ENCODE peak calls at places on chromosomes 4 and X, in six cellular contexts. Z, C, A, L, Y and M are unnamed samples. For H4K20me1 and H3K4me1, the result is how much of the 10 kb centered on the place peaks cover.

GRCh38 chr4:133775881-133776280 is 425.7 kb downstream of the PABPC4L start:
- DNase-seq in Z (no peak), L (no peak), Y (no peak), C (peak), A (no peak), M (peak)

GRCh38 chr4:123359449-123360306 is 36.9 kb upstream of the SPRY1 start:
- DNase-seq in C (no peak), L (no peak), Z (no peak), A (peak), Y (no peak), M (no peak)

GRCh38 chr4:6148506-6149205 is 51.7 kb downstream of the JAKMIP1 start:
- DNase-seq in Z (peak), L (no peak), A (no peak), C (no peak), Y (no peak), M (no peak)

GRCh38 chrX:39805825-39806224 is 291.9 kb downstream of the BCOR start:
- DNase-seq in A (no peak), Z (no peak), C (no peak), Y (no peak), L (no peak), M (no peak)

GRCh38 chr4:138192113-138192512 is 50.0 kb downstream of the SLC7A11 start:
- DNase-seq in Y (no peak), Z (no peak), C (peak), A (no peak), L (no peak), M (peak)

GRCh38 chrX:86103061-86103460 is 45.2 kb upstream of the DACH2 start:
- DNase-seq in Z (no peak), C (no peak), L (no peak), A (no peak), Y (no peak), M (no peak)

GRCh38 chr4:128823025-128823661 is 13.6 kb downstream of the JADE1 start:
- DNase-seq in L (no peak), Z (no peak), Y (no peak), C (peak), A (no peak), M (peak)

GRCh38 chrX:30659421-30659820 is 6.2 kb downstream of the GK start:
- DNase-seq in A (no peak), C (peak), Y (peak), Z (no peak), L (no peak), M (peak)

GRCh38 chr4:177809786-177810185 is 367.5 kb upstream of the AGA start:
- DNase-seq in C (no peak), A (no peak), Z (no peak), L (no peak), Y (peak), M (no peak)

GRCh38 chr4:112807999-112808398 is 171.1 kb downstream of the LARP7 start:
- DNase-seq in Y (no peak), Z (no peak), C (peak), A (no peak), L (no peak), M (no peak)

GRCh38 chr4:156832886-156833285 is 138.7 kb downstream of the PDGFC start:
- DNase-seq in L (no peak), C (peak), Y (no peak), Z (no peak), A (no peak), M (no peak)

GRCh38 chr4:47698837-47699236 is 139.0 kb downstream of the CORIN start:
- DNase-seq in A (no peak), L (no peak), C (no peak), Y (no peak), Z (no peak), M (no peak)

GRCh38 chr4:2803624-2804448 is 11.0 kb downstream of the SH3BP2 start:
- DNase-seq in L (no peak), Z (no peak), Y (no peak), C (peak), A (no peak), M (peak)

GRCh38 chrX:11535156-11535919 is 130.4 kb downstream of the ARHGAP6 start:
- DNase-seq in C (no peak), A (no peak), Z (no peak), Y (no peak), L (no peak), M (peak)

GRCh38 chr4:98572697-98573096 is 85.7 kb downstream of the TSPAN5 start:
- DNase-seq in Z (no peak), A (no peak), C (no peak), Y (no peak), L (no peak), M (peak)

GRCh38 chr4:141409556-141409955 is 188.9 kb downstream of the ZNF330 start:
- DNase-seq in Y (no peak), C (no peak), A (no peak), L (no peak), Z (no peak), M (no peak)

GRCh38 chrX:2967998-2968909 is 38.1 kb upstream of the ARSH start:
- DNase-seq in A (no peak), L (peak), Y (no peak), Z (no peak), C (peak), M (peak)

GRCh38 chr4:64756016-64756415 is 346.8 kb upstream of the TECRL start:
- DNase-seq in Y (no peak), A (no peak), Z (no peak), L (no peak), C (peak), M (peak)

GRCh38 chr4:47287735-47288134 is 175.8 kb downstream of the COMMD8 start:
- DNase-seq in Z (peak), Y (peak), C (peak), A (no peak), L (no peak), M (peak)

GRCh38 chr4:145939241-145939640 is 618 bp upstream of the ZNF827 start:
- DNase-seq in C (peak), Y (no peak), A (peak), Z (no peak), L (no peak), M (peak)

GRCh38 chrX:114272096-114272686 is 311.7 kb upstream of the HTR2C start:
- DNase-seq in A (no peak), L (no peak), C (no peak), Z (no peak), Y (no peak), M (no peak)

GRCh38 chrX:37454537-37455285 is 105.5 kb downstream of the PRRG1 start:
- DNase-seq in L (no peak), Y (peak), C (peak), A (no peak), Z (no peak), M (peak)

GRCh38 chr4:56689661-56690060 is 8.6 kb upstream of the HOPX start:
- DNase-seq in Y (no peak), L (peak), C (no peak), Z (no peak), A (no peak), M (no peak)

GRCh38 chrX:137051978-137052640 is 18.3 kb upstream of the GPR101 start:
- DNase-seq in L (peak), A (peak), Y (peak), Z (peak), C (peak), M (peak)

GRCh38 chr4:65416875-65417274 is 253.4 kb downstream of the EPHA5 start:
- DNase-seq in Z (no peak), Y (no peak), C (no peak), L (peak), A (no peak), M (peak)

GRCh38 chr4:59243038-59243437 is 1957.1 kb upstream of the ADGRL3 start:
- DNase-seq in C (no peak), L (no peak), Z (no peak), A (no peak), Y (no peak), M (no peak)

GRCh38 chr4:59238212-59238611 is 1961.9 kb upstream of the ADGRL3 start:
- DNase-seq in C (no peak), A (no peak), Z (no peak), Y (no peak), L (no peak), M (no peak)

DNA sequence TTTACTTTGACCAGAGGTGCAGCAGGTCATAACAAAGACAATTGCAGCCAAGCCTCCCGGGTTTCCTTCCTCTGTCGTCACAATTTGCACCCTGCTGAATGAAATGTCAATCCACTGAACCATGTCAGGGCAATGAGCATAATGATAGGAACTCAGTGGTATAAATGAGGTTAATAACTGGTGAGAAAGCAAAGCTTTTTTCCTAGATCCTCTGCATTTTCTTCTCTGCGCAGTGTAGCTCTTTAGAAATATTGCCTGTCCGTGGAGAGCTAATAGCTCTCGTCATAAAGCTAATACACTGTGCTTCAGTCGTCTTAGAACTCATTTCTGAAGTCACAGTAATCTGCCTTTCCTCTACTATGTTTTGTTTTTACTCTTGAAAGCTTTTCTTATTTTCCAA is 1960.1 kb upstream of the ADGRL3 start:
- DNase-seq in L (peak), Y (no peak), C (no peak), A (no peak), Z (no peak), M (no peak)
- TF ChIP-seq EZH2phosphoT487 in L (no peak), Y (no peak), C (no peak), A (no peak), Z (no peak), M (no peak)

GRCh38 chr4:7787681-7788141 is 151.9 kb downstream of the AFAP1 start:
- DNase-seq in A (no peak), C (no peak), L (no peak), Y (no peak), Z (no peak), M (no peak)

GRCh38 chr4:7786517-7786916 is 153.1 kb downstream of the AFAP1 start:
- DNase-seq in Y (no peak), C (no peak), L (no peak), Z (no peak), A (no peak), M (no peak)

GRCh38 chr4:7787067-7787466 is 152.6 kb downstream of the AFAP1 start:
- DNase-seq in Y (no peak), Z (no peak), C (no peak), L (no peak), A (no peak), M (no peak)

GRCh38 chr4:7788193-7788592 is 151.5 kb downstream of the AFAP1 start:
- DNase-seq in L (no peak), C (no peak), Y (no peak), Z (no peak), A (no peak), M (no peak)

GRCh38 chr4:7788687-7789425 is 150.8 kb downstream of the AFAP1 start:
- DNase-seq in C (peak), Y (no peak), L (no peak), Z (no peak), A (no peak), M (no peak)
- H4K20me1 ChIP-seq in C (under half), Y (under half), L (under half), Z (under half), A (under half), M (under half)

DNA sequence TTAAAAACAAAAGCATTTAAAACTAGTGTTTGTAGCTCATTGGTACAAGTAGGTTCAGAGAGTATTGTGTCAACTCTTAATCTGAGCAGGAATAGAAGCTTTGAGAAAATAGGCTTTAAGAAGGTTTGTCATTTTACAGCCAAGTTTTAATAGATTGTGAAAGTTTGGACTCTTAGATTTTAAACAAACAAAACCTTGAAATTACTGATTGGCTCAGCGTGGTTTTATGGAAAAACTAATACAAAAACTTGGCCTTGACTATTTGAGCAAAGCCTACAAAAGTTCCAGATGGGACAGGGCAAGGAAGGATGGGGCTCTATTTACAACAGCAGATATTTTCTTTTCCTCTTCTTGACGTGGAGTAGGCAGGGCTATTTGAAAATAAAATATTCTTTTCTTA is 16.5 kb downstream of the ZFX start:
- DNase-seq in C (no peak), A (no peak), Y (no peak), L (no peak), Z (no peak), M (no peak)
- H3K4me1 ChIP-seq in C (under half), A (under half), Y (under half), L (under half), Z (under half), M (under half)

GRCh38 chr4:40405194-40405593 is 70.1 kb downstream of the CHRNA9 start:
- DNase-seq in L (no peak), A (no peak), Z (no peak), Y (peak), C (no peak), M (no peak)
- TF ChIP-seq EZH2phosphoT487 in L (no peak), A (no peak), Z (no peak), Y (no peak), C (no peak), M (no peak)

GRCh38 chr4:74588350-74588749 is 143.4 kb downstream of the AREG start:
- DNase-seq in L (no peak), C (no peak), A (no peak), Y (no peak), Z (no peak), M (no peak)
- H4K20me1 ChIP-seq in L (under half), C (under half), A (under half), Y (under half), Z (under half), M (under half)

GRCh38 chr4:119731146-119731742 is 102.6 kb upstream of the PDE5A start:
- DNase-seq in A (no peak), Z (no peak), L (no peak), Y (no peak), C (no peak), M (no peak)

GRCh38 chr4:119731778-119732177 is 103.2 kb upstream of the PDE5A start:
- DNase-seq in L (no peak), Y (no peak), Z (no peak), C (no peak), A (no peak), M (no peak)

GRCh38 chr4:119730644-119730995 is 102.0 kb upstream of the PDE5A start:
- DNase-seq in Z (no peak), Y (no peak), A (no peak), C (peak), L (no peak), M (no peak)

GRCh38 chr4:119735136-119735770 is 106.6 kb upstream of the PDE5A start:
- DNase-seq in C (peak), Z (peak), Y (peak), L (no peak), A (no peak), M (peak)

GRCh38 chr4:119733431-119733830 is 104.8 kb upstream of the PDE5A start:
- DNase-seq in L (no peak), Y (no peak), C (no peak), A (no peak), Z (no peak), M (peak)
- H3K4me1 ChIP-seq in L (under half), Y (under half), C (half or more), A (under half), Z (under half), M (half or more)

GRCh38 chr4:122045533-122045932 is 93.7 kb upstream of the TRPC3 start:
- DNase-seq in A (no peak), Y (peak), Z (no peak), C (peak), L (no peak), M (peak)
- TF ChIP-seq EZH2phosphoT487 in A (no peak), Y (no peak), Z (no peak), C (no peak), L (no peak), M (no peak)

GRCh38 chr4:85478576-85478975 is 3.6 kb downstream of the ARHGAP24 start:
- DNase-seq in Y (no peak), A (no peak), L (no peak), C (peak), Z (no peak), M (no peak)
- H4K20me1 ChIP-seq in Y (under half), A (under half), L (under half), C (under half), Z (under half), M (under half)

GRCh38 chr4:173246719-173247118 is 78.1 kb downstream of the GALNT7 start:
- DNase-seq in Y (no peak), A (peak), L (no peak), Z (no peak), C (no peak), M (no peak)

GRCh38 chr4:173243917-173244658 is 75.5 kb downstream of the GALNT7 start:
- DNase-seq in Z (no peak), L (no peak), C (no peak), Y (no peak), A (no peak), M (no peak)

GRCh38 chr4:173243321-173243720 is 74.7 kb downstream of the GALNT7 start:
- DNase-seq in C (peak), Y (peak), A (no peak), Z (no peak), L (no peak), M (peak)

GRCh38 chr4:173248690-173249089 is 80.1 kb downstream of the GALNT7 start:
- DNase-seq in Y (no peak), A (no peak), L (no peak), Z (no peak), C (no peak), M (no peak)

GRCh38 chr4:173247316-173247715 is 78.7 kb downstream of the GALNT7 start:
- DNase-seq in A (no peak), C (no peak), Y (no peak), L (no peak), Z (no peak), M (no peak)
- H3K4me1 ChIP-seq in A (under half), C (under half), Y (under half), L (under half), Z (under half), M (under half)

DNA sequence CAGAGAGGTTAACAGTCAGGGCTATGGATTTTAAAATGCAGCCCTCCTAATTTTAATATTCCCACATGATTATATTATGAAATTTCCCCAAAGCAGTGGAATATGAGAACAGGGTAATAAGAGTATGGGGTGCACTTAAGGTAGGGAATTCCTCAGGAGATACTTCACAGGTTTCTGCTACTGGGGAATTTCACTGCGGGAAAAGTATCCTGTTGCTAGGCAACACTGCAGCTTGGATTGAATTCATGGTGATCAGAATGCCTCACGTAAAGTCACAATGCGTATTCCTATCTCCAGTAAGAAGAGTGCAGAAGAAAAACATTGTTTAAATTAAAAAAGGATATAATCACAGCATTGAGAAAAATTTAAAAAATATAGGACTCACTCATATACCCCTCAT is 398.1 kb upstream of the RPS6KA3 start:
- DNase-seq in Y (no peak), Z (no peak), L (peak), C (no peak), A (no peak), M (no peak)
- TF ChIP-seq EZH2phosphoT487 in Y (no peak), Z (no peak), L (no peak), C (no peak), A (no peak), M (no peak)